ENCODE peak calls at places on chromosomes 1 and 21, in four cellular contexts. O, E, H and T are unnamed samples.
A peak's percentile ranks its signal among the peaks of the same experiment; 100 is the strongest.

GRCh38 chr1:173295995-173296394 is 88.9 kb upstream of the TNFSF4 start:
- DNase-seq in E (no peak), O (no peak), H (peak; percentile 14), T (no peak)

GRCh38 chr21:41778974-41779600 is 12.2 kb upstream of the RIPK4 start:
- DNase-seq in O (no peak), H (no peak), E (no peak), T (no peak)

GRCh38 chr1:24442764-24443163 is 27.2 kb downstream of the NIPAL3 start:
- DNase-seq in H (peak; percentile 47), E (no peak), O (no peak), T (no peak)

GRCh38 chr1:86499987-86500593 is 31.4 kb downstream of the CLCA1 start:
- DNase-seq in O (no peak), E (peak; percentile 84), H (peak; percentile 48), T (no peak)

GRCh38 chr1:178093150-178093957 is 550 bp upstream of the RASAL2 start:
- DNase-seq in O (peak; percentile 90), E (peak; percentile 96), H (peak; percentile 96), T (peak; percentile 96)

GRCh38 chr1:12231276-12231595 is 1.4 kb downstream of the VPS13D start:
- DNase-seq in H (no peak), O (no peak), E (no peak), T (no peak)

GRCh38 chr1:178580096-178580495 is 67.2 kb downstream of the TEX35 start:
- DNase-seq in O (no peak), E (no peak), H (no peak), T (no peak)

GRCh38 chr1:162302660-162303344 is 73.9 kb downstream of the SPATA46 start:
- DNase-seq in E (no peak), H (peak; percentile 75), O (no peak), T (no peak)

GRCh38 chr1:201673912-201674311 is 135.0 kb downstream of the NAV1 start:
- DNase-seq in H (no peak), E (no peak), O (no peak), T (no peak)

GRCh38 chr1:87914396-87914795 is 585.7 kb downstream of the LMO4 start:
- DNase-seq in O (no peak), H (no peak), E (peak; percentile 10), T (no peak)

GRCh38 chr1:155983191-155984023 is 5.1 kb upstream of the ARHGEF2 start:
- DNase-seq in E (peak; percentile 85), H (peak; percentile 100), O (peak; percentile 85), T (no peak)

GRCh38 chr1:215566556-215567490 is at the start of gene KCTD3:
- DNase-seq in E (peak; percentile 76), H (peak; percentile 78), O (peak; percentile 69), T (peak; percentile 84)

GRCh38 chr1:64171797-64172281 is 31.6 kb upstream of the UBE2U start:
- DNase-seq in H (peak; percentile 73), E (peak; percentile 60), O (no peak), T (no peak)

GRCh38 chr1:204367193-204367858 is 7.6 kb upstream of the PLEKHA6 start:
- DNase-seq in H (no peak), E (no peak), O (no peak), T (no peak)

GRCh38 chr21:31872452-31873274 is at the start of gene HUNK:
- DNase-seq in O (peak; percentile 42), E (peak; percentile 72), H (peak; percentile 39), T (peak; percentile 58)

GRCh38 chr1:39646232-39647081 is 7.0 kb upstream of the HEYL start:
- DNase-seq in H (peak; percentile 73), E (no peak), O (peak; percentile 87), T (peak; percentile 91)

GRCh38 chr1:40851643-40852042 is 10.5 kb downstream of the CITED4 start:
- DNase-seq in O (no peak), E (no peak), H (no peak), T (no peak)

GRCh38 chr1:18962855-18963737 is 6.6 kb upstream of the IFFO2 start:
- DNase-seq in H (no peak), E (no peak), O (no peak), T (no peak)

GRCh38 chr1:221085712-221086111 is 206.5 kb downstream of the HLX start:
- DNase-seq in O (no peak), E (no peak), H (no peak), T (no peak)

GRCh38 chr1:75732703-75733102 is 8.2 kb downstream of the ACADM start:
- DNase-seq in E (no peak), H (no peak), O (no peak), T (no peak)
- H3K36me3 ChIP-seq in E (no peaks in the 10 kb centered on the region), H (no peaks in the 10 kb centered on the region), O (no peaks in the 10 kb centered on the region), T (no peaks in the 10 kb centered on the region)

DNA sequence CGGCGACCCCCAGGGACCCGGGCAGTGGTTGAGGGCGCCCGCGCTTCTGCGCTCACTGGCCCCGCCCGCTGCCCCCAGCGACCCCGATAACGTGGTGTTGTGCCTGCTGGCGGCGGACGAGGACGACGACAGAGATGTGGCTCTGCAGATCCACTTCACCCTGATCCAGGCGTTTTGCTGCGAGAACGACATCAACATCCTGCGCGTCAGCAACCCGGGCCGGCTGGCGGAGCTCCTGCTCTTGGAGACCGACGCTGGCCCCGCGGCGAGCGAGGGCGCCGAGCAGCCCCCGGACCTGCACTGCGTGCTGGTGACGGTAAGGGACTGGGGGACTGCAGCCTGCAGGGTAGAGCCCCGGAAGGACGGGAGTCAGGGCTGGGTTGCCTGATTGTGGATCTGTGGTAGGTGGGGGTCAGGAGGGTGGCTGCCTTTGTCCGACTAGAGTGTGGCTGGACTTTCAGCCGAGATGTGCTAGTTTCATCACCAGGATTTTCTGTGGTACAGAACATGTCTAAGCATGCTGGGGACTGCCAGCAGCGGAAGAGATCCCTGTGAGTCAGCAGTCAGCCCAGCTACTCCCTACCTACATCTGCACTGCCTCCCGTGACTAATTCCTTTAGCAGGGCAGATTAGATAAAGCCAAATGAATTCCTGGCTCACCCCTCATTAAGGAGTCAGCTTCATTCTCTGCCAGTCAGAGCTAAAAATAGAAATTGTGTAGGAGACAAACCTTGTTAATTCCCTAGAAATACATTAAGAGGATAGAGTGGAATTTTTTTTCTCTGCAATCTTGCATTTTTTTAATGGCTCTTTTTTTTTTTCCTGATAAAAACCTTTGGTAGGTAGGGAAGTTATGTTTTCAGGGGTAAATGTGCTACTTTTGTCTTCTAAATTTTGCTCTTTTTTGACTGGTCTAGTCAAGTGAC is 1.5 kb downstream of the GADD45A start:
- DNase-seq in O (peak; percentile 83), E (peak; percentile 69), H (peak; percentile 98), T (peak; percentile 81)
- TF ChIP-seq CTCF in O (no peak), E (no peak), H (no peak), T (no peak)

GRCh38 chr1:112926858-112927257 is 29.1 kb downstream of the SLC16A1 start:
- DNase-seq in O (no peak), E (no peak), H (no peak), T (no peak)

GRCh38 chr1:112923234-112923955 is 32.6 kb downstream of the SLC16A1 start:
- DNase-seq in E (no peak), H (no peak), O (no peak), T (no peak)

GRCh38 chr1:112923956-112924349 is 32.0 kb downstream of the SLC16A1 start:
- DNase-seq in H (no peak), O (no peak), E (no peak), T (no peak)

GRCh38 chr1:112927462-112927971 is 28.5 kb downstream of the SLC16A1 start:
- DNase-seq in E (no peak), O (no peak), H (no peak), T (no peak)

GRCh38 chr1:112925015-112925414 is 31.0 kb downstream of the SLC16A1 start:
- DNase-seq in H (no peak), O (no peak), E (no peak), T (no peak)
- H3K36me3 ChIP-seq in H (no peaks in the 10 kb centered on the region), O (no peaks in the 10 kb centered on the region), E (no peaks in the 10 kb centered on the region), T (no peaks in the 10 kb centered on the region)

GRCh38 chr1:26189751-26190275 is 589 bp upstream of the CATSPER4 start:
- DNase-seq in E (no peak), H (no peak), O (no peak), T (no peak)
- TF ChIP-seq CTCF in E (no peak), H (no peak), O (no peak), T (no peak)

GRCh38 chr1:214360525-214361164 is 79.7 kb downstream of the SMYD2 start:
- DNase-seq in E (no peak), O (no peak), H (no peak), T (no peak)
- H3K36me3 ChIP-seq in E (no peaks in the 10 kb centered on the region), O (no peaks in the 10 kb centered on the region), H (peaks cover 25% of the 10 kb centered on the region), T (no peaks in the 10 kb centered on the region)

GRCh38 chr1:94634977-94635416 is 93.4 kb upstream of the F3 start:
- DNase-seq in H (no peak), E (no peak), O (no peak), T (no peak)
- TF ChIP-seq CTCF in H (no peak), E (no peak), O (peak; percentile 15), T (peak; percentile 13)